ENCODE peak calls at places on chromosome 2, in ten cellular contexts. One of them, this sample, is unnamed.

GRCh38 chr2:3435440-3435839 is 55.9 kb downstream of the TRAPPC12 start:
- DNase-seq in effector memory CD4-positive, alpha-beta T cell: no peak
- DNase-seq in left ventricle myocardium inferior: no peak
- DNase-seq in GM12865: no peak
- DNase-seq in fibroblast of mammary gland: no peak
- DNase-seq in adipocyte: no peak
- DNase-seq in GM23248: no peak
- DNase-seq in lower lobe of right lung: no peak
- DNase-seq in H7: no peak
- DNase-seq in AG09309: no peak
- DNase-seq in this sample: no peak

GRCh38 chr2:183207110-183207509 is 82.9 kb downstream of the NUP35 start:
- DNase-seq in lower lobe of right lung: no peak
- DNase-seq in GM12865: no peak
- DNase-seq in GM23248: peak; percentile 23
- DNase-seq in effector memory CD4-positive, alpha-beta T cell: no peak
- DNase-seq in fibroblast of mammary gland: peak; percentile 3
- DNase-seq in left ventricle myocardium inferior: no peak
- DNase-seq in adipocyte: peak; percentile 38
- DNase-seq in AG09309: no peak
- DNase-seq in H7: no peak
- DNase-seq in this sample: no peak

GRCh38 chr2:58221909-58222308 is 19.2 kb downstream of the FANCL start:
- DNase-seq in effector memory CD4-positive, alpha-beta T cell: no peak
- DNase-seq in left ventricle myocardium inferior: no peak
- DNase-seq in GM23248: no peak
- DNase-seq in fibroblast of mammary gland: no peak
- DNase-seq in GM12865: no peak
- DNase-seq in lower lobe of right lung: no peak
- DNase-seq in AG09309: no peak
- DNase-seq in adipocyte: no peak
- DNase-seq in H7: no peak
- DNase-seq in this sample: no peak

GRCh38 chr2:233359823-233360222 is 5.5 kb downstream of the DGKD start:
- DNase-seq in H7: no peak
- DNase-seq in GM23248: no peak
- DNase-seq in adipocyte: no peak
- DNase-seq in AG09309: no peak
- DNase-seq in effector memory CD4-positive, alpha-beta T cell: no peak
- DNase-seq in lower lobe of right lung: no peak
- DNase-seq in GM12865: no peak
- DNase-seq in left ventricle myocardium inferior: no peak
- DNase-seq in fibroblast of mammary gland: no peak
- DNase-seq in this sample: no peak

GRCh38 chr2:144671695-144672094 is 151.8 kb upstream of the ZEB2 start:
- DNase-seq in fibroblast of mammary gland: peak; percentile 44
- DNase-seq in effector memory CD4-positive, alpha-beta T cell: no peak
- DNase-seq in H7: no peak
- DNase-seq in GM23248: peak; percentile 6
- DNase-seq in lower lobe of right lung: peak; percentile 48
- DNase-seq in left ventricle myocardium inferior: no peak
- DNase-seq in GM12865: no peak
- DNase-seq in adipocyte: no peak
- DNase-seq in AG09309: no peak
- DNase-seq in this sample: no peak

GRCh38 chr2:2708575-2708974 is 377.5 kb upstream of the MYT1L start:
- DNase-seq in left ventricle myocardium inferior: no peak
- DNase-seq in GM12865: no peak
- DNase-seq in lower lobe of right lung: no peak
- DNase-seq in H7: no peak
- DNase-seq in GM23248: no peak
- DNase-seq in adipocyte: no peak
- DNase-seq in AG09309: no peak
- DNase-seq in effector memory CD4-positive, alpha-beta T cell: no peak
- DNase-seq in fibroblast of mammary gland: no peak
- DNase-seq in this sample: peak; percentile 57

GRCh38 chr2:207165121-207166038 is at the start of gene KLF7:
- DNase-seq in fibroblast of mammary gland: no peak
- DNase-seq in AG09309: no peak
- DNase-seq in GM23248: peak; percentile 76
- DNase-seq in lower lobe of right lung: peak; percentile 67
- DNase-seq in left ventricle myocardium inferior: peak; percentile 41
- DNase-seq in adipocyte: peak; percentile 71
- DNase-seq in H7: peak; percentile 7
- DNase-seq in effector memory CD4-positive, alpha-beta T cell: peak; percentile 4
- DNase-seq in GM12865: peak; percentile 69
- DNase-seq in this sample: peak; percentile 67

GRCh38 chr2:61456070-61456745 is 14.7 kb downstream of the USP34 start:
- DNase-seq in GM12865: no peak
- DNase-seq in adipocyte: peak; percentile 14
- DNase-seq in fibroblast of mammary gland: peak; percentile 6
- DNase-seq in left ventricle myocardium inferior: no peak
- DNase-seq in H7: no peak
- DNase-seq in lower lobe of right lung: no peak
- DNase-seq in AG09309: no peak
- DNase-seq in effector memory CD4-positive, alpha-beta T cell: no peak
- DNase-seq in GM23248: no peak
- DNase-seq in this sample: no peak

GRCh38 chr2:111117666-111118454 is 2.9 kb upstream of the BCL2L11 start:
- DNase-seq in left ventricle myocardium inferior: peak; percentile 36
- DNase-seq in GM12865: no peak
- DNase-seq in H7: peak; percentile 72
- DNase-seq in GM23248: peak; percentile 74
- DNase-seq in lower lobe of right lung: peak; percentile 51
- DNase-seq in effector memory CD4-positive, alpha-beta T cell: no peak
- DNase-seq in AG09309: peak; percentile 18
- DNase-seq in adipocyte: peak; percentile 60
- DNase-seq in fibroblast of mammary gland: peak; percentile 51
- DNase-seq in this sample: no peak

GRCh38 chr2:160144278-160144990 is 55.6 kb downstream of the ITGB6 start:
- DNase-seq in fibroblast of mammary gland: no peak
- DNase-seq in lower lobe of right lung: no peak
- DNase-seq in H7: no peak
- DNase-seq in effector memory CD4-positive, alpha-beta T cell: no peak
- DNase-seq in left ventricle myocardium inferior: no peak
- DNase-seq in AG09309: no peak
- DNase-seq in GM12865: no peak
- DNase-seq in adipocyte: no peak
- DNase-seq in GM23248: no peak
- DNase-seq in this sample: no peak

GRCh38 chr2:126658316-126658909 is 2.5 kb downstream of the GYPC start:
- DNase-seq in fibroblast of mammary gland: no peak
- DNase-seq in left ventricle myocardium inferior: no peak
- DNase-seq in effector memory CD4-positive, alpha-beta T cell: no peak
- DNase-seq in lower lobe of right lung: no peak
- DNase-seq in adipocyte: no peak
- DNase-seq in GM23248: no peak
- DNase-seq in H7: no peak
- DNase-seq in GM12865: peak; percentile 48
- DNase-seq in AG09309: no peak
- DNase-seq in this sample: no peak

GRCh38 chr2:85699325-85699724 is 5.2 kb downstream of the GNLY start:
- DNase-seq in fibroblast of mammary gland: no peak
- DNase-seq in adipocyte: no peak
- DNase-seq in effector memory CD4-positive, alpha-beta T cell: no peak
- DNase-seq in GM12865: no peak
- DNase-seq in GM23248: no peak
- DNase-seq in left ventricle myocardium inferior: no peak
- DNase-seq in H7: no peak
- DNase-seq in lower lobe of right lung: no peak
- DNase-seq in AG09309: no peak
- DNase-seq in this sample: peak; percentile 60

GRCh38 chr2:133787207-133787606 is 218.9 kb upstream of the NCKAP5 start:
- DNase-seq in adipocyte: peak; percentile 37
- DNase-seq in GM12865: no peak
- DNase-seq in H7: no peak
- DNase-seq in fibroblast of mammary gland: peak; percentile 68
- DNase-seq in GM23248: peak; percentile 70
- DNase-seq in AG09309: peak; percentile 38
- DNase-seq in left ventricle myocardium inferior: no peak
- DNase-seq in lower lobe of right lung: no peak
- DNase-seq in effector memory CD4-positive, alpha-beta T cell: no peak
- DNase-seq in this sample: no peak

GRCh38 chr2:47218899-47219525 is 63.9 kb upstream of the STPG4 start:
- DNase-seq in GM23248: no peak
- DNase-seq in fibroblast of mammary gland: no peak
- DNase-seq in left ventricle myocardium inferior: no peak
- DNase-seq in effector memory CD4-positive, alpha-beta T cell: no peak
- DNase-seq in H7: no peak
- DNase-seq in GM12865: no peak
- DNase-seq in lower lobe of right lung: no peak
- DNase-seq in AG09309: no peak
- DNase-seq in adipocyte: no peak
- DNase-seq in this sample: no peak

GRCh38 chr2:110773470-110773921 is 41.1 kb downstream of the ACOXL start:
- DNase-seq in effector memory CD4-positive, alpha-beta T cell: no peak
- DNase-seq in AG09309: no peak
- DNase-seq in adipocyte: no peak
- DNase-seq in fibroblast of mammary gland: no peak
- DNase-seq in lower lobe of right lung: no peak
- DNase-seq in H7: no peak
- DNase-seq in GM12865: no peak
- DNase-seq in left ventricle myocardium inferior: peak; percentile 87
- DNase-seq in GM23248: no peak
- DNase-seq in this sample: no peak

GRCh38 chr2:8352300-8352699 is 329.6 kb upstream of the ID2 start:
- DNase-seq in lower lobe of right lung: no peak
- DNase-seq in effector memory CD4-positive, alpha-beta T cell: no peak
- DNase-seq in adipocyte: no peak
- DNase-seq in H7: no peak
- DNase-seq in fibroblast of mammary gland: peak; percentile 27
- DNase-seq in left ventricle myocardium inferior: no peak
- DNase-seq in GM12865: no peak
- DNase-seq in AG09309: peak; percentile 4
- DNase-seq in GM23248: peak; percentile 30
- DNase-seq in this sample: no peak

GRCh38 chr2:202072226-202072625 is 829 bp upstream of the KIAA2012 start:
- DNase-seq in effector memory CD4-positive, alpha-beta T cell: no peak
- DNase-seq in lower lobe of right lung: no peak
- DNase-seq in adipocyte: no peak
- DNase-seq in fibroblast of mammary gland: no peak
- DNase-seq in H7: peak; percentile 30
- DNase-seq in GM23248: no peak
- DNase-seq in GM12865: no peak
- DNase-seq in left ventricle myocardium inferior: no peak
- DNase-seq in AG09309: no peak
- DNase-seq in this sample: no peak

GRCh38 chr2:10165816-10166488 is 43.4 kb downstream of the RRM2 start:
- DNase-seq in adipocyte: no peak
- DNase-seq in lower lobe of right lung: no peak
- DNase-seq in AG09309: no peak
- DNase-seq in fibroblast of mammary gland: no peak
- DNase-seq in GM12865: no peak
- DNase-seq in effector memory CD4-positive, alpha-beta T cell: no peak
- DNase-seq in left ventricle myocardium inferior: no peak
- DNase-seq in H7: peak; percentile 42
- DNase-seq in GM23248: no peak
- DNase-seq in this sample: no peak

GRCh38 chr2:180952082-180952481 is 28.3 kb upstream of the UBE2E3 start:
- DNase-seq in effector memory CD4-positive, alpha-beta T cell: no peak
- DNase-seq in left ventricle myocardium inferior: no peak
- DNase-seq in adipocyte: no peak
- DNase-seq in GM23248: no peak
- DNase-seq in fibroblast of mammary gland: no peak
- DNase-seq in AG09309: no peak
- DNase-seq in H7: no peak
- DNase-seq in lower lobe of right lung: no peak
- DNase-seq in GM12865: peak; percentile 48
- DNase-seq in this sample: no peak
- H3K4me3 ChIP-seq in effector memory CD4-positive, alpha-beta T cell: no peak overlapping the region
- H3K4me3 ChIP-seq in left ventricle myocardium inferior: no peak overlapping the region
- H3K4me3 ChIP-seq in adipocyte: no peak overlapping the region
- H3K4me3 ChIP-seq in GM23248: no peak overlapping the region
- H3K4me3 ChIP-seq in fibroblast of mammary gland: no peak overlapping the region
- H3K4me3 ChIP-seq in AG09309: no peak overlapping the region
- H3K4me3 ChIP-seq in H7: no peak overlapping the region
- H3K4me3 ChIP-seq in lower lobe of right lung: no peak overlapping the region
- H3K4me3 ChIP-seq in GM12865: no peak overlapping the region
- H3K4me3 ChIP-seq in this sample: no peak overlapping the region

GRCh38 chr2:161424179-161424763 is 8.2 kb downstream of the TBR1 start:
- DNase-seq in GM12865: no peak
- DNase-seq in left ventricle myocardium inferior: no peak
- DNase-seq in lower lobe of right lung: no peak
- DNase-seq in fibroblast of mammary gland: no peak
- DNase-seq in GM23248: no peak
- DNase-seq in adipocyte: no peak
- DNase-seq in AG09309: no peak
- DNase-seq in effector memory CD4-positive, alpha-beta T cell: no peak
- DNase-seq in H7: peak; percentile 59
- DNase-seq in this sample: no peak
- H3K4me3 ChIP-seq in GM12865: no peak overlapping the region
- H3K4me3 ChIP-seq in left ventricle myocardium inferior: peak overlapping the region; percentile 57
- H3K4me3 ChIP-seq in lower lobe of right lung: peak overlapping the region; percentile 31
- H3K4me3 ChIP-seq in fibroblast of mammary gland: no peak overlapping the region
- H3K4me3 ChIP-seq in GM23248: peak overlapping the region; percentile 39
- H3K4me3 ChIP-seq in adipocyte: peak overlapping the region; percentile 65
- H3K4me3 ChIP-seq in AG09309: no peak overlapping the region
- H3K4me3 ChIP-seq in effector memory CD4-positive, alpha-beta T cell: peak overlapping the region; percentile 19
- H3K4me3 ChIP-seq in H7: peak overlapping the region; percentile 35
- H3K4me3 ChIP-seq in this sample: peak overlapping the region; percentile 48

GRCh38 chr2:187117483-187117882 is 268.5 kb upstream of the ZSWIM2 start:
- DNase-seq in H7: peak; percentile 0
- DNase-seq in lower lobe of right lung: no peak
- DNase-seq in left ventricle myocardium inferior: no peak
- DNase-seq in adipocyte: peak; percentile 32
- DNase-seq in GM23248: peak; percentile 3
- DNase-seq in GM12865: no peak
- DNase-seq in fibroblast of mammary gland: no peak
- DNase-seq in effector memory CD4-positive, alpha-beta T cell: no peak
- DNase-seq in AG09309: no peak
- DNase-seq in this sample: no peak
- H3K4me3 ChIP-seq in H7: no peak overlapping the region
- H3K4me3 ChIP-seq in lower lobe of right lung: no peak overlapping the region
- H3K4me3 ChIP-seq in left ventricle myocardium inferior: no peak overlapping the region
- H3K4me3 ChIP-seq in adipocyte: no peak overlapping the region
- H3K4me3 ChIP-seq in GM23248: no peak overlapping the region
- H3K4me3 ChIP-seq in GM12865: no peak overlapping the region
- H3K4me3 ChIP-seq in fibroblast of mammary gland: no peak overlapping the region
- H3K4me3 ChIP-seq in effector memory CD4-positive, alpha-beta T cell: no peak overlapping the region
- H3K4me3 ChIP-seq in AG09309: no peak overlapping the region
- H3K4me3 ChIP-seq in this sample: no peak overlapping the region

GRCh38 chr2:54879037-54879436 is 155.6 kb downstream of the EML6 start:
- DNase-seq in GM23248: no peak
- DNase-seq in effector memory CD4-positive, alpha-beta T cell: no peak
- DNase-seq in H7: peak; percentile 19
- DNase-seq in GM12865: no peak
- DNase-seq in adipocyte: no peak
- DNase-seq in fibroblast of mammary gland: no peak
- DNase-seq in left ventricle myocardium inferior: no peak
- DNase-seq in AG09309: no peak
- DNase-seq in lower lobe of right lung: no peak
- DNase-seq in this sample: no peak
- H3K4me3 ChIP-seq in GM23248: no peak overlapping the region
- H3K4me3 ChIP-seq in effector memory CD4-positive, alpha-beta T cell: no peak overlapping the region
- H3K4me3 ChIP-seq in H7: no peak overlapping the region
- H3K4me3 ChIP-seq in GM12865: no peak overlapping the region
- H3K4me3 ChIP-seq in adipocyte: no peak overlapping the region
- H3K4me3 ChIP-seq in fibroblast of mammary gland: no peak overlapping the region
- H3K4me3 ChIP-seq in left ventricle myocardium inferior: no peak overlapping the region
- H3K4me3 ChIP-seq in AG09309: no peak overlapping the region
- H3K4me3 ChIP-seq in lower lobe of right lung: no peak overlapping the region
- H3K4me3 ChIP-seq in this sample: no peak overlapping the region

GRCh38 chr2:63899639-63900038 is 57.9 kb downstream of the UGP2 start:
- DNase-seq in adipocyte: no peak
- DNase-seq in GM23248: peak; percentile 3
- DNase-seq in lower lobe of right lung: no peak
- DNase-seq in AG09309: no peak
- DNase-seq in fibroblast of mammary gland: peak; percentile 28
- DNase-seq in left ventricle myocardium inferior: no peak
- DNase-seq in H7: no peak
- DNase-seq in GM12865: no peak
- DNase-seq in effector memory CD4-positive, alpha-beta T cell: no peak
- DNase-seq in this sample: no peak
- H3K4me3 ChIP-seq in adipocyte: no peak overlapping the region
- H3K4me3 ChIP-seq in GM23248: no peak overlapping the region
- H3K4me3 ChIP-seq in lower lobe of right lung: no peak overlapping the region
- H3K4me3 ChIP-seq in AG09309: no peak overlapping the region
- H3K4me3 ChIP-seq in fibroblast of mammary gland: no peak overlapping the region
- H3K4me3 ChIP-seq in left ventricle myocardium inferior: no peak overlapping the region
- H3K4me3 ChIP-seq in H7: no peak overlapping the region
- H3K4me3 ChIP-seq in GM12865: no peak overlapping the region
- H3K4me3 ChIP-seq in effector memory CD4-positive, alpha-beta T cell: no peak overlapping the region
- H3K4me3 ChIP-seq in this sample: no peak overlapping the region